ENCODE peak calls at places on chromosomes 16 and 17, in four cellular contexts. Z is stimulated activated naive B cell treated with anti-CD40 and anti-IgM and Interleukin-4, amounts not matched to agents 10 μg/mL and 1 μg/mL and 100 μg/mL, for 72 hours; W is MV-4-11; V is WTC11. K is an unnamed sample.

GRCh38 chr17:59311051-59311468 is 20.4 kb upstream of the YPEL2 start:
- DNase-seq in Z (peak; percentile 33), W (peak; percentile 63), V (peak; percentile 18), K (peak; percentile 71)

GRCh38 chr17:80937501-80938356 is 53.9 kb upstream of the CHMP6 start:
- DNase-seq in Z (no peak), W (no peak), V (peak; percentile 11), K (peak; percentile 12)

GRCh38 chr16:23141959-23142740 is 7.1 kb downstream of the USP31 start:
- DNase-seq in Z (no peak), W (no peak), V (no peak), K (no peak)

GRCh38 chr17:64448665-64449512 is at the start of gene MILR1:
- DNase-seq in Z (peak; percentile 23), W (peak; percentile 100), V (no peak), K (peak; percentile 99)

GRCh38 chr17:60087882-60088669 is 9.4 kb upstream of the HEATR6 start:
- DNase-seq in Z (no peak), W (no peak), V (no peak), K (no peak)

GRCh38 chr17:77436058-77436442 is 295.3 kb downstream of the SEC14L1 start:
- DNase-seq in Z (no peak), W (no peak), V (no peak), K (no peak)

GRCh38 chr16:50741225-50741807 is 570 bp upstream of the CYLD start:
- DNase-seq in Z (no peak), W (no peak), V (no peak), K (no peak)

GRCh38 chr16:7511549-7512260 is 179.1 kb downstream of the RBFOX1 start:
- DNase-seq in Z (no peak), W (no peak), V (no peak), K (no peak)

GRCh38 chr17:68599091-68599872 is 1.9 kb downstream of the FAM20A start:
- DNase-seq in Z (no peak), W (no peak), V (no peak), K (no peak)

GRCh38 chr16:89031715-89032659 is 55.0 kb upstream of the CBFA2T3 start:
- DNase-seq in Z (peak; percentile 73), W (peak; percentile 99), V (no peak), K (peak; percentile 99)

GRCh38 chr17:41061969-41062368 is 2.1 kb upstream of the KRTAP2-3 start:
- DNase-seq in Z (no peak), W (no peak), V (no peak), K (no peak)

GRCh38 chr16:49822649-49823370 is 33.1 kb downstream of the ZNF423 start:
- DNase-seq in Z (no peak), W (no peak), V (no peak), K (no peak)

GRCh38 chr16:11799509-11800384 is 2.7 kb upstream of the ZC3H7A start:
- DNase-seq in Z (no peak), W (peak; percentile 65), V (no peak), K (peak; percentile 62)

GRCh38 chr16:80591071-80591935 is 50.5 kb downstream of the DYNLRB2 start:
- DNase-seq in Z (no peak), W (peak; percentile 86), V (no peak), K (peak; percentile 29)

GRCh38 chr16:80122155-80122554 is 418.6 kb upstream of the DYNLRB2 start:
- DNase-seq in Z (no peak), W (no peak), V (no peak), K (no peak)

GRCh38 chr17:50094243-50094752 is 853 bp upstream of the PDK2 start:
- DNase-seq in Z (peak; percentile 76), W (peak; percentile 72), V (peak; percentile 93), K (peak; percentile 78)

GRCh38 chr17:10683853-10684252 is 13.5 kb downstream of the SCO1 start:
- DNase-seq in Z (no peak), W (peak; percentile 15), V (no peak), K (peak; percentile 51)

GRCh38 chr17:72039490-72039889 is 81.3 kb upstream of the SOX9 start:
- DNase-seq in Z (no peak), W (no peak), V (no peak), K (no peak)

GRCh38 chr17:36459601-36460000 is 26.9 kb upstream of the ZNHIT3 start:
- DNase-seq in Z (no peak), W (no peak), V (no peak), K (no peak)

GRCh38 chr17:71022758-71023157 is 853.4 kb downstream of the KCNJ2 start:
- DNase-seq in Z (no peak), W (no peak), V (no peak), K (no peak)

GRCh38 chr16:68707341-68708152 is 29.5 kb upstream of the CDH1 start:
- DNase-seq in Z (no peak), W (no peak), V (peak; percentile 67), K (peak; percentile 31)

GRCh38 chr16:53829186-53829747 is 125.3 kb downstream of the FTO start:
- DNase-seq in Z (no peak), W (no peak), V (no peak), K (no peak)

GRCh38 chr16:29007865-29008593 is 23.2 kb downstream of the LAT start:
- DNase-seq in Z (no peak), W (peak; percentile 61), V (no peak), K (peak; percentile 65)

GRCh38 chr17:31609331-31609730 is 217.9 kb downstream of the RAB11FIP4 start:
- DNase-seq in Z (no peak), W (no peak), V (no peak), K (no peak)

GRCh38 chr16:69894675-69895074 is 56.5 kb upstream of the CLEC18A start:
- DNase-seq in Z (no peak), W (no peak), V (no peak), K (no peak)

GRCh38 chr17:49573510-49574282 is 2.0 kb upstream of the NXPH3 start:
- DNase-seq in Z (no peak), W (no peak), V (no peak), K (peak; percentile 70)

GRCh38 chr16:23148166-23148512 is 1.1 kb downstream of the USP31 start:
- DNase-seq in Z (no peak), W (no peak), V (no peak), K (peak; percentile 23)

GRCh38 chr17:31413871-31414589 is 22.6 kb downstream of the RAB11FIP4 start:
- DNase-seq in Z (no peak), W (peak; percentile 28), V (no peak), K (peak; percentile 52)

GRCh38 chr17:78356163-78356713 is 3.6 kb downstream of the SOCS3 start:
- DNase-seq in Z (peak; percentile 94), W (peak; percentile 91), V (peak; percentile 66), K (peak; percentile 91)